ENCODE peak calls at places on chromosomes 2 and 18, in seven cellular contexts. V, L, Z, Q, A, O and W are unnamed samples. For H3K9me3, the result is how much of the 10 kb centered on the place peaks cover.

GRCh38 chr2:111972955-111973565 is 74.7 kb downstream of the MERTK start:
- DNase-seq in V (no peak), L (no peak), Z (no peak), Q (no peak), A (no peak), O (no peak), W (peak)

GRCh38 chr2:227780981-227781630 is 32.5 kb upstream of the CCL20 start:
- DNase-seq in V (no peak), L (no peak), Z (no peak), Q (no peak), A (no peak), O (no peak), W (peak)

GRCh38 chr2:223596208-223596607 is 6.0 kb downstream of the SCG2 start:
- DNase-seq in V (no peak), L (no peak), Z (no peak), Q (no peak), A (no peak), O (no peak), W (no peak)

GRCh38 chr18:49277395-49278036 is 182.9 kb downstream of the DYM start:
- DNase-seq in V (no peak), L (no peak), Z (no peak), Q (no peak), A (no peak), O (no peak), W (no peak)

GRCh38 chr2:83744830-83745229 is 714.2 kb downstream of the SUCLG1 start:
- DNase-seq in V (no peak), L (no peak), Z (no peak), Q (no peak), A (no peak), O (no peak), W (no peak)

GRCh38 chr2:236578980-236579745 is 9.5 kb downstream of the ACKR3 start:
- DNase-seq in V (no peak), L (no peak), Z (no peak), Q (no peak), A (no peak), O (no peak), W (no peak)

GRCh38 chr2:70981866-70982810 is 3.7 kb downstream of the ANKRD53 start:
- DNase-seq in V (no peak), L (no peak), Z (no peak), Q (peak), A (no peak), O (peak), W (no peak)

GRCh38 chr18:79879566-79879965 is 71.9 kb downstream of the SLC66A2 start:
- DNase-seq in V (no peak), L (no peak), Z (peak), Q (peak), A (no peak), O (no peak), W (no peak)

GRCh38 chr18:13301691-13302469 is 83.3 kb downstream of the LDLRAD4 start:
- DNase-seq in V (no peak), L (no peak), Z (no peak), Q (no peak), A (no peak), O (no peak), W (no peak)

GRCh38 chr2:40030451-40030975 is 251.5 kb upstream of the THUMPD2 start:
- DNase-seq in V (no peak), L (no peak), Z (no peak), Q (no peak), A (no peak), O (no peak), W (no peak)

GRCh38 chr2:238282861-238283738 is 5.3 kb downstream of the PER2 start:
- DNase-seq in V (no peak), L (no peak), Z (no peak), Q (no peak), A (no peak), O (no peak), W (no peak)

GRCh38 chr2:34104601-34105000 is 505.5 kb upstream of the FAM98A start:
- DNase-seq in V (no peak), L (no peak), Z (no peak), Q (no peak), A (no peak), O (no peak), W (no peak)

GRCh38 chr2:34099377-34099776 is 500.3 kb upstream of the FAM98A start:
- DNase-seq in V (peak), L (no peak), Z (no peak), Q (no peak), A (peak), O (no peak), W (no peak)

GRCh38 chr2:34105015-34105767 is 506.1 kb upstream of the FAM98A start:
- DNase-seq in V (no peak), L (no peak), Z (no peak), Q (no peak), A (no peak), O (no peak), W (no peak)

GRCh38 chr2:34103437-34103836 is 504.3 kb upstream of the FAM98A start:
- DNase-seq in V (no peak), L (no peak), Z (no peak), Q (no peak), A (no peak), O (no peak), W (no peak)

DNA sequence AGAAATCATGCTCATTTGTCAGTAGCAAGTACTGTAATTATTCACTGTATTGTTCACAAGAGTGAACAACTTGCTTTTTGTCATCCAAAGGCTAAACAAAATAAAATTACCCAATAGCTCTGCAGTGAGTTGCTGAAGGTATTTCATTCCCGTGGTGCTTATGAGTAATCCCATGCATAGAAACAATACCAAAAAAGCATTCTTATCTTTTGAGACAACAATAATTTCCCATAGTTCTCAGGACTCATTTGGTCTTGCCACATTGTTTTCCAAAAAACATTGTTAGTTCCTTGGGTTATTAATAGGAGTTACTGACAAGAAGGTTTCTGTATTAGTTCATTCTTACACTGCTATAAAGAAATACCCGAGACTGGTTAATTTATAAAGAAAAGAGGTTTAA is 503.3 kb upstream of the FAM98A start:
- DNase-seq in V (no peak), L (no peak), Z (no peak), Q (no peak), A (no peak), O (no peak), W (no peak)
- H3K9me3 ChIP-seq in V (under half), L (under half), Z (under half), Q (under half), A (under half), O (under half), W (under half)

DNA sequence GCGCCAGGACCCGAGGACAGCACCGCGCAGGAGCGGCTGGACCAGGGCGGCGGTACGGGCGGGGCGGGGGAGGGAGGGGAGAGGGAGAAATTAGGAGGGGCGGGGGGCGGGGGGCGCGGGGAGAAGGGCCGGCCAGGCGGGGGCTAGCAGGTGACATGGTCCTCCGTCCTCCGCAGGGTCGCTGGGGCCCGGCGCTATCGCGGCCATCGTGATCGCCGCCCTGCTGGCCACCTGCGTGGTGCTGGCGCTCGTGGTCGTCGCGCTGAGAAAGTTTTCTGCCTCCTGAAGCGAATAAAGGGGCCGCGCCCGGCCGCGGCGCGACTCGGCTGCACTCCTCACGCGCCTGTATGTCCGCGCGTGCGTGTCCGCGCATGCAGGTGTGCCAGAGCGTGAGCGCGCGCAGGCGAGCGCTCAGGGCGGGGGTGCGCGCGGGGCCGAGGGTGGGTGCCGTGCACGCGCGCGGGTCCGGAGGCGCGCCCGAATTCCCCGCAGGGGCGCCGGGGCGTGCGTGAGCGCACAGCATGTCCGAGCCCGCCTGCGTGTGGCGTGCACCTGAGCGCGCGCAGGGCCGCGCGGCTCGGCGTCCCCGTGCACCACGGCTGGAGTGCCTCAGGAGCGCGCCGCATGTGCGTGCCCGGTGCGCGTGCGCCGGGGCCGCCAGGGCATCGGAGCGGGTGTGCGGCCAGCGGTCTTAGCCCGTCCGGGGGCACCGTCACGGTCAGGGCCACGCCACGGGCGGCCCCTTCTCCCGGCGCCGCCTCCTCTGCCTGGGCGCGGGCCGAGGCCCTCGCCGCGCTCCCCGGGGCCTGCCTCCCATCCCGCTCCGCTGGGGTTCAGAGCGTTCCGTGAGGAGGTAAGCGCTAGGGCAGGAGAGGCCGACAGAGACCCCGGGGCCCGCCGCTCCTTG is 6.3 kb downstream of the SNORC start:
- DNase-seq in V (peak), L (no peak), Z (no peak), Q (no peak), A (peak), O (peak), W (peak)
- H3K4me3 ChIP-seq in V (peak), L (peak), Z (peak), Q (peak), A (peak), O (peak), W (peak)

DNA sequence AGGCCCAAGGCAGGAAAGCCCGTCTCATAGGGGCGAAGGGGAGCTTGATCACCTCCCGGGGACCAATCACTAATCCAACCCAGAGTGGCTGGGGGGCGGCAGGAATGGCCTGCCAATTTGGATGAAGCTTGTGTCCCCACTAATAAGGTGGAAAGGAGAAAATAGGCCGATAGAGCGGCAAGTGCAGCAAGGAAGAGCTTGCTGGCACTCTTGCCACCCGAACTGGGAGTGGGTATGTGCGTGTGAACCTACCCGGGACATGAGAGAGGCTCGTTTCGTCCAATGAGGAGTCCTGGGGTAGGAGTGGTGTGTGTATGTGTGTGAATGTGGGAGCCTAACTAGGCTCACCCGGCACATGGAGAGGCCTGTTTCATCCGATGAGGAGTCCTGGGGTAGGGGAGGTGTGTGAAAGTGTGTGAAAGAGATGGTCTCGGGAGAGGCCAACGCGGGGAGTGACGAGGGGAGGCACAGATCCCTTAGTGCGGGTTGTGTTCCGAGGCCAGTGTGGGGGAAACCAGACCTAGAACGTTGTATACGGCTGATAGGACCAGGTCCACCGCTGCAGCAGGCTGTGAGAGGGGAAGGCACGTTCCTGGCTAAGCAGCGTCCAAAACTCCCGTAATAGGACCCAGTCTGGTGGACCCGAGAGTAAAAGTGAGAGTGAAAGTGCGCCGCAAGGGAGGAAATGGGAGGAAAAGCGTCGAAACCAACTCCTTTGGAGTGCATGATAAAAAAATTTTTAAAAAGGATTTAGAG is 47.1 kb upstream of the SELENOI start:
- DNase-seq in V (peak), L (peak), Z (no peak), Q (peak), A (peak), O (peak), W (peak)
- H3K9me3 ChIP-seq in V (under half), L (under half), Z (under half), Q (under half), A (under half), O (under half), W (under half)

GRCh38 chr2:47344890-47345583 is 57.9 kb upstream of the MSH2 start:
- DNase-seq in V (peak), L (no peak), Z (no peak), Q (peak), A (peak), O (peak), W (peak)

GRCh38 chr2:47339745-47340541 is 63.0 kb upstream of the MSH2 start:
- DNase-seq in V (no peak), L (no peak), Z (no peak), Q (no peak), A (no peak), O (no peak), W (peak)

GRCh38 chr2:47346107-47346506 is 56.8 kb upstream of the MSH2 start:
- DNase-seq in V (no peak), L (no peak), Z (no peak), Q (no peak), A (no peak), O (no peak), W (no peak)

GRCh38 chr2:47346669-47347068 is 56.3 kb upstream of the MSH2 start:
- DNase-seq in V (no peak), L (no peak), Z (no peak), Q (no peak), A (no peak), O (no peak), W (peak)

DNA sequence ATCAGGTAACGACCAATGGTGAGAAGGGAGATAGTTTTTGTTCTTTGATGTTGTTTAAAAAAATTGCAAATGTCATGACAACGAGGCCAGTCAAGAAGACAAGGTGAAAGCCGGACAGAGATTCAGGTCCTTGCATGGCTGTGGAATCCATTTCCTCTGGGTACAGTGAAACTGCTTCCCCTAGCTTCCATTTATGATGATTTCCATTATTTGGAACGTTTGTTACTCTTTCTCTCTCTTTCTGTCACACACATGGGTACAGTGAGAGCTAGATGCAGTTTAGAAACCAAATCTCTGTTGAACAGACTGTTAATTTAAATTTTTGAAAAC is 57.4 kb upstream of the MSH2 start:
- DNase-seq in V (peak), L (no peak), Z (no peak), Q (no peak), A (no peak), O (no peak), W (no peak)
- H3K4me3 ChIP-seq in V (peak), L (no peak), Z (peak), Q (peak), A (no peak), O (peak), W (no peak)

GRCh38 chr2:204869142-204869823 is 324.0 kb downstream of the PARD3B start:
- DNase-seq in V (no peak), L (no peak), Z (no peak), Q (no peak), A (no peak), O (no peak), W (no peak)
- H3K9me3 ChIP-seq in V (under half), L (under half), Z (under half), Q (under half), A (under half), O (under half), W (under half)

GRCh38 chr2:13968811-13969210 is 663.7 kb upstream of the LRATD1 start:
- DNase-seq in V (no peak), L (no peak), Z (no peak), Q (no peak), A (no peak), O (no peak), W (no peak)
- H3K4me3 ChIP-seq in V (no peak), L (no peak), Z (no peak), Q (no peak), A (no peak), O (no peak), W (no peak)

GRCh38 chr2:239725551-239725890 is 299.6 kb downstream of the NDUFA10 start:
- DNase-seq in V (no peak), L (no peak), Z (no peak), Q (peak), A (no peak), O (no peak), W (no peak)
- H3K9me3 ChIP-seq in V (under half), L (under half), Z (under half), Q (under half), A (under half), O (under half), W (under half)

GRCh38 chr18:69956655-69957054 is 9.0 kb upstream of the CD226 start:
- DNase-seq in V (peak), L (no peak), Z (no peak), Q (no peak), A (no peak), O (no peak), W (no peak)
- H3K4me3 ChIP-seq in V (no peak), L (peak), Z (peak), Q (peak), A (no peak), O (no peak), W (no peak)

DNA sequence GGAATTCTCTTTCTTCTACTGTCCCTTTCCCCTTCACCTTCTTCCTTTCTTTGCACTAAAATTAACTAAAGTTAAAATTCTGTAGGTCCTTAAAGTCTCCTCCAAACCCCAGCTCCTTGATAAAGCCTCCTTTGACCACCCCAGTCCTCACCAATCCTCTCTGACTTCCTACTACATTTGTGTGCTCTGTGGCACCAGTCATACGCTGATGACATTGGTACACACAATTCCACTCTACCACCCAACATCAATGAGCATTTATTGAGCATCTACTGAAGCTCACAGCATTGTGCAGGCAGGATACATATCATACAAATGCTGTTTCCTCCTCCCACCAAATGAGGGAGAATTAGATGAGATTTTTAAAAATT is 4.5 kb upstream of the SP5 start:
- DNase-seq in V (no peak), L (no peak), Z (no peak), Q (no peak), A (no peak), O (no peak), W (no peak)
- H3K9me3 ChIP-seq in V (under half), L (under half), Z (under half), Q (under half), A (under half), O (under half), W (under half)

DNA sequence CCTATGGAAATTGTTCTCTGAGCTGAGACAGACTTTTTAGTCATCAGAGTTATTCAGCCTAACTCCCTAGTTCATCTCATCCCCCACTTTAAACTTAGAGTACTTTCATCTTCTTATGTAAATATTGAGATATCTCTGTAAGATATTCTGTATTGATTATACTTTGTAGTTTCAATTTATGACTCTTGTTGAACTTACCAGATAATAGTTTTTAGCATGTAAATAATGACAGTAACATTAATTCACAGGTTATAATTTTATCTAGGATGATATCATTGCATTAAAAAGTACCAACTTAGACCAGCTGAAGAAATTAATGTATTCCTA is 14.8 kb upstream of the EIF2AK2 start:
- DNase-seq in V (no peak), L (no peak), Z (no peak), Q (no peak), A (no peak), O (no peak), W (no peak)
- H3K4me3 ChIP-seq in V (no peak), L (no peak), Z (no peak), Q (no peak), A (no peak), O (no peak), W (no peak)